ENCODE peak calls at places on chromosome 17, in ten cellular contexts. O, S, C, M, Z, A, Y, Q, E and B are unnamed samples.

GRCh38 chr17:33318241-33318640 is 25.1 kb upstream of the ASIC2 start:
- DNase-seq in Z (no peak), Y (no peak), M (no peak), Q (no peak), A (no peak), O (no peak), S (no peak), C (no peak), E (no peak), B (no peak)

GRCh38 chr17:3679186-3680126 is 10.8 kb downstream of the EMC6 start:
- DNase-seq in M (no peak), Q (no peak), Y (no peak), S (no peak), O (no peak), Z (no peak), A (no peak), E (no peak), C (no peak), B (no peak)

GRCh38 chr17:57506253-57506911 is 238.7 kb downstream of the CCDC182 start:
- DNase-seq in S (no peak), M (no peak), Y (no peak), O (no peak), Q (no peak), E (no peak), A (no peak), Z (no peak), C (no peak), B (no peak)

GRCh38 chr17:12973496-12974318 is 44.1 kb downstream of the ELAC2 start:
- DNase-seq in S (no peak), A (no peak), M (no peak), O (no peak), Z (no peak), E (no peak), C (no peak), Y (peak), Q (no peak), B (no peak)

GRCh38 chr17:41532947-41533570 is 5.0 kb upstream of the KRT19 start:
- DNase-seq in O (no peak), M (no peak), Q (no peak), Y (no peak), E (no peak), A (no peak), Z (no peak), C (no peak), S (no peak), B (no peak)

GRCh38 chr17:29683481-29683880 is 60.8 kb upstream of the CORO6 start:
- DNase-seq in M (no peak), S (no peak), E (no peak), Z (no peak), O (no peak), A (no peak), Q (no peak), Y (no peak), C (no peak), B (no peak)

GRCh38 chr17:42508426-42509164 is 27.4 kb upstream of the NAGLU start:
- DNase-seq in A (no peak), Q (no peak), O (peak), Y (no peak), Z (no peak), M (no peak), E (no peak), C (no peak), S (no peak), B (no peak)

GRCh38 chr17:31156326-31156725 is 61.5 kb downstream of the NF1 start:
- DNase-seq in Z (no peak), Q (no peak), M (no peak), A (no peak), O (peak), S (no peak), Y (no peak), E (no peak), C (no peak), B (no peak)

GRCh38 chr17:83179378-83179777 is 100.0 kb downstream of the METRNL start:
- DNase-seq in Z (peak), S (no peak), E (peak), A (no peak), Q (no peak), O (no peak), M (no peak), C (no peak), Y (no peak), B (no peak)

GRCh38 chr17:61635913-61636432 is 45.0 kb upstream of the NACA2 start:
- DNase-seq in E (peak), Z (peak), M (peak), Q (no peak), O (peak), A (peak), Y (peak), C (peak), S (peak), B (peak)

GRCh38 chr17:41308251-41308917 is 725 bp downstream of the KRTAP16-1 start:
- DNase-seq in Y (no peak), Q (peak), A (no peak), Z (no peak), E (peak), M (peak), O (no peak), S (no peak), C (peak), B (no peak)

GRCh38 chr17:17785407-17785806 is 51.4 kb downstream of the SREBF1 start:
- DNase-seq in E (no peak), O (no peak), S (no peak), A (no peak), Q (no peak), Z (no peak), C (no peak), M (no peak), Y (no peak), B (no peak)